ENCODE peak calls at places on chromosomes 16 and 17, in five cellular contexts. One of them, this sample, is unnamed.

GRCh38 chr17:72158895-72159885 is 38.4 kb downstream of the SOX9 start:
- DNase-seq in H1: no peak
- DNase-seq in GM12878: no peak
- DNase-seq in HepG2: peak; percentile 23
- DNase-seq in K562: no peak
- DNase-seq in this sample: no peak

GRCh38 chr16:89562027-89562599 is 1.6 kb downstream of the RPL13 start:
- DNase-seq in H1: no peak
- DNase-seq in GM12878: no peak
- DNase-seq in HepG2: no peak
- DNase-seq in K562: no peak
- DNase-seq in this sample: no peak

GRCh38 chr17:74863420-74864296 is 4.0 kb upstream of the GRIN2C start:
- DNase-seq in H1: no peak
- DNase-seq in GM12878: no peak
- DNase-seq in HepG2: no peak
- DNase-seq in K562: no peak
- DNase-seq in this sample: no peak

GRCh38 chr17:17947309-17947708 is 24.9 kb downstream of the TOM1L2 start:
- DNase-seq in H1: no peak
- DNase-seq in GM12878: no peak
- DNase-seq in HepG2: no peak
- DNase-seq in K562: no peak
- DNase-seq in this sample: no peak

GRCh38 chr17:557371-557770 is 157.3 kb downstream of the VPS53 start:
- DNase-seq in H1: no peak
- DNase-seq in GM12878: no peak
- DNase-seq in HepG2: no peak
- DNase-seq in K562: no peak
- DNase-seq in this sample: no peak

GRCh38 chr17:28841901-28842281 is 699 bp downstream of the FAM222B start:
- DNase-seq in H1: no peak
- DNase-seq in GM12878: no peak
- DNase-seq in HepG2: no peak
- DNase-seq in K562: no peak
- DNase-seq in this sample: no peak

GRCh38 chr16:89118361-89119061 is 24.9 kb downstream of the ACSF3 start:
- DNase-seq in H1: no peak
- DNase-seq in GM12878: no peak
- DNase-seq in HepG2: peak; percentile 77
- DNase-seq in K562: no peak
- DNase-seq in this sample: no peak

GRCh38 chr17:427327-427726 is 74.7 kb upstream of the RPH3AL start:
- DNase-seq in H1: no peak
- DNase-seq in GM12878: no peak
- DNase-seq in HepG2: no peak
- DNase-seq in K562: no peak
- DNase-seq in this sample: peak; percentile 71

GRCh38 chr16:82043680-82044584 is 8.9 kb downstream of the HSD17B2 start:
- DNase-seq in H1: no peak
- DNase-seq in GM12878: no peak
- DNase-seq in HepG2: no peak
- DNase-seq in K562: no peak
- DNase-seq in this sample: no peak

GRCh38 chr16:69201787-69202186 is 14.8 kb downstream of the SNTB2 start:
- DNase-seq in H1: no peak
- DNase-seq in GM12878: no peak
- DNase-seq in HepG2: no peak
- DNase-seq in K562: no peak
- DNase-seq in this sample: no peak

GRCh38 chr17:70081885-70082284 is 6.9 kb downstream of the KCNJ16 start:
- DNase-seq in H1: no peak
- DNase-seq in GM12878: no peak
- DNase-seq in HepG2: no peak
- DNase-seq in K562: no peak
- DNase-seq in this sample: no peak

GRCh38 chr17:36777118-36777517 is 160.2 kb upstream of the LHX1 start:
- DNase-seq in H1: no peak
- DNase-seq in GM12878: no peak
- DNase-seq in HepG2: no peak
- DNase-seq in K562: peak; percentile 37
- DNase-seq in this sample: peak; percentile 78

GRCh38 chr17:15351925-15352324 is 10.5 kb upstream of the TEKT3 start:
- DNase-seq in H1: no peak
- DNase-seq in GM12878: no peak
- DNase-seq in HepG2: no peak
- DNase-seq in K562: no peak
- DNase-seq in this sample: no peak

GRCh38 chr17:76716834-76717205 is 6.1 kb upstream of the MXRA7 start:
- DNase-seq in H1: no peak
- DNase-seq in GM12878: no peak
- DNase-seq in HepG2: no peak
- DNase-seq in K562: no peak
- DNase-seq in this sample: no peak

GRCh38 chr16:17647879-17648649 is 177.3 kb upstream of the XYLT1 start:
- DNase-seq in H1: no peak
- DNase-seq in GM12878: no peak
- DNase-seq in HepG2: no peak
- DNase-seq in K562: no peak
- DNase-seq in this sample: no peak

GRCh38 chr17:30534298-30534697 is 57.1 kb downstream of the GOSR1 start:
- DNase-seq in H1: no peak
- DNase-seq in GM12878: no peak
- DNase-seq in HepG2: no peak
- DNase-seq in K562: no peak
- DNase-seq in this sample: no peak

GRCh38 chr16:15885560-15886001 is 2.8 kb downstream of the CEP20 start:
- DNase-seq in H1: no peak
- DNase-seq in GM12878: no peak
- DNase-seq in HepG2: no peak
- DNase-seq in K562: peak; percentile 38
- DNase-seq in this sample: no peak
- H3K4me2 ChIP-seq in H1: no peak overlapping the region
- H3K4me2 ChIP-seq in GM12878: no peak overlapping the region
- H3K4me2 ChIP-seq in HepG2: peak overlapping the region; percentile 8
- H3K4me2 ChIP-seq in K562: peak overlapping the region; percentile 74
- H3K4me2 ChIP-seq in this sample: no peak overlapping the region

DNA sequence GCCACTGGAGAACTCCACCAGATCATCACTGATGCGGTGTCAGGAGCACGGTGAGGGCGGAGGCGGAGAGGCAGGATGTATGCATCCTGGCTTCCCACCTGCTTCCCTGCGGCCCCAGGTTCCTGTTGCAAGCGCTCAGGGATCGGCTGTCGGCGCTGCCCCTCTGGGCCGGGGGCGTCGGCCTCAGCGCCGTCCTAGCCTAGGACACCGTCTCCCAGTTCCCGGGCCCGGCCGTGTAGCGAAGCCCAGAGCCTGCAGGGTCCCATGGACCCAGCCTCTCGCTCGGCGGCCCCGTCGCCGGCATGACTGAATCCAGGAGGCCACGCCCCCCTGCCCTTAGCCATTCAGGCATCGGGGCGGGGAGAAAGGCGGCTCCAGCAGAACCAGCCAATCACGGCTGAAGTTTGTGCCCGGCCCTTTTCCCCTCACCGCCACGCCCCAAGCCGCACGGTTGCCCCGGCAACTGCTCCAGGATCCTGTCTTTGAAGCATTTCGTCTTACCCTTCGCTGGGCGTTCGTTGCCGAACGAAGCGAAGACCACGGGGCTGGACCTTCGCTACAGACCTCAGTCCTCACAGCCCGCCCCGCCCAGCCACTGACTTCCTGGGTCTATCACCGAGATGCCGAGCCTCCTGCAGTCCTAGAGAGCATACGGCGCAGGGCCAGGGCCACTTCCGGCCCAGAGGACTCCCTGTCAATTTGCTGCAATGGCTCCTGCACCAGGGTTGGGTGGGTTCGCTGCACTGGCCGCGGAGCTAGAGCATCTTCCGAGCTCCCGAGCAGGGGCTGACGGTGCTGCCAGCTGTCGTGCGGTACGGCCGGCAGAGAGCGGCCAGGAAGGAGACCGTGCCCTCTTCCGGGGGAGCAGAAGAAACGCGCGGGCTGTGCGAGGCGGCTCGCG is 10.6 kb upstream of the ZNF213 start:
- DNase-seq in H1: peak; percentile 98
- DNase-seq in GM12878: peak; percentile 72
- DNase-seq in HepG2: peak; percentile 91
- DNase-seq in K562: peak; percentile 94
- DNase-seq in this sample: peak; percentile 99
- TF ChIP-seq EZH2 in H1: no peak
- TF ChIP-seq EZH2 in GM12878: no peak
- TF ChIP-seq EZH2 in HepG2: no peak
- TF ChIP-seq EZH2 in K562: no peak
- TF ChIP-seq EZH2 in this sample: no peak

DNA sequence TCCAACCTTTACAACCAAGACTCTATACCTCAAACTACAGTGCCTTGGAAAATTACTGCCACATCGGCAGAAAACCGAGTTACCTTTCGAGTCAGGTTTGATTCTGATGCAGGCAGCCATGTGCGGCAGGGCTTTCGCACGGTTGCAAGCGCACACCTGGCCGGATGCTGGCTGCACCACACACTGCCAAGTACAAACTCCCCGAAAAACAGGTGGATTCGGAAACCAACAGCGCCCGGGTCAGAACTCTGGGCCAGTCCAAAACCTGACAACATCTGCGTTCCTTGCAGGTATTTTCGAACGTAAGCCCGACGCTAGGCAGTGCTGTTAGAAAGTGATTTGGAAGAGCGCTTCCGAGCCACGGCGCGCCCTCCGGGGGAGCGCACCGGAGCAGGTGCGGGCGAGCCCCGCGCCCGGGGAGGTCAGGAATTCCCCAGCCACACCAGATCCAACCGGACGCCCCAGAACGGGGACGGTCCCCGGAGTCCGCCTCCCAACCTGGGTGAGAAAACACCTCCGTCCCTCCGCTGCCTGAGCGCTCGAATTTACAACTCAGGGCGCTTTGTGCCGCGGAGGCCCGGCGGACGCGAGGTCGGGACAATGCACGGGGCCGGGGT is 1.2 kb downstream of the USP7 start:
- DNase-seq in H1: no peak
- DNase-seq in GM12878: no peak
- DNase-seq in HepG2: no peak
- DNase-seq in K562: peak; percentile 47
- DNase-seq in this sample: peak; percentile 69
- TF ChIP-seq CREB1 in H1: no peak
- TF ChIP-seq CREB1 in GM12878: no peak
- TF ChIP-seq CREB1 in HepG2: no peak
- TF ChIP-seq CREB1 in K562: no peak
- TF ChIP-seq CREB1 in this sample: no peak

DNA sequence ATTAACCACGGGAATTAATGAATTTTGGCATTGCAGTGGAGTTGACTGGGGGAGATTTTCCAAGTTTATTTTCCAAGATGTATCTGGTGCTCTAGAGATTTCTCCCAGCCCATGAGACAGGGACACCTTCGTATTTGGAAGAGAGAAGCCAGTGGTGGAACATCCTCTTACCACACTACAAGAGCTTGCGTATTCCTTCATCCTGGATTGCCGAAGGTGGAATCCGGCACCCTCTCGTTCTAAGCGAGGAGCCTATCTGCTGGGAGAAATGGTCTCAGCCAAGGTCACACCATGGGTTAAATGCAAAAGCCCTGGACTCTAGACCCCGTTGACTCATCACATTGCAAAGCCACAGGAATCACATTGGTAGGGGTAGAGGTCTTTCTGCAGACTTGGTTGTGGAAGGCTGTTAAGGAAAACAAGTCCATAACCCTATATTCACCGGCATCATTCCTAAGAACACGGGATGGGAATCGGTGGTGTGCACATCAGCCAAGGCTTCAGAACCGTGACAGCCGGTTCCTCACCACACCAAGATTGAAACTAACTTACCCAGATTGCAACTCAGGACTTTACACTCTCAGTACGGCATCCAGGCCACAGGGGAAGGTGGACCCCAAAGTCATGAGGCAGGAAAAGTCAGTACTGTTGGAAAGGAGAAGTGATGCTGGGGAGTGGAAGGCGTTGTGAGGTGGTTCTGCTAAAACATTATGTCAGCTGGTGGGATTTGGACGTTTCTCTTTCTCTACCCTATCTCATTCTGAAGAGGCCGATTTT is 259.8 kb downstream of the CPPED1 start:
- DNase-seq in H1: no peak
- DNase-seq in GM12878: peak; percentile 48
- DNase-seq in HepG2: peak; percentile 91
- DNase-seq in K562: no peak
- DNase-seq in this sample: no peak
- H3K4me2 ChIP-seq in H1: no peak overlapping the region
- H3K4me2 ChIP-seq in GM12878: peak overlapping the region; percentile 77
- H3K4me2 ChIP-seq in HepG2: peak overlapping the region; percentile 80
- H3K4me2 ChIP-seq in K562: no peak overlapping the region
- H3K4me2 ChIP-seq in this sample: no peak overlapping the region

DNA sequence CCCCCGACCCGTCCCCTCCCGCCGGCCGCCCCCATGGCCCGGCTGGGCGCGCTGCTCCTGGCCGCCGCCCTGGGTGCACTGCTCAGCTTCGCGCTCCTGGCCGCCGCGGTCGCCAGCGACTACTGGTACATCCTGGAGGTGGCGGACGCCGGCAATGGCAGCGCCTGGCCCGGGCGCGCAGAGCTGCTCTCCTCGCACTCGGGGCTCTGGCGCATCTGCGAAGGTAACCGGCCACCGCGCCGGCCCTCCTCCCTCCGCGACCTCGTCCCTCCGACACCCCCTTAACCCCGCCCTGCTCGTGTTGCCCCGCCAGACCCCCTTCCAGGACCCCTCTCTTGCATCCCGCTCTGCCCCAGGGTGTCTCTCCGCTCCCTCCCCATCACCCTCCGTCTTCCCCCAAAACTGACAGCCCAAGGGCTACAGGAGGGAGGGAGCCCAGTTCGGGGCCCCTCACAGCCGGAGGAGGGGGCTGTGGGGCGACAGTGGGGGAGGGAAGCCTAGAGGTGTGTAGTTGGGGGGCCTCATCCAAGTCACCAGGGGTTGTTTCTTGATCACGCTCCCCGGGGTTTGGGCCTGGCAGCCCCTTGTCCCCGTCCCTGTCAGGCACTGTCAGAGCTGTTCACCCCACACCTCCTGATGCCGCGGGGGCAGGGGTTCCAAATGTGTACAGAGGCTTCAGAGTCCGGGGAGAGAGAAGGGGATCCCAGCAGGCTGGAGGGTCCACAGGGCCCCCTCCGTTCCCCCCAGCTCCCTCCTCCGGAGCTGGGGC is 744 bp downstream of the TMEM235 start:
- DNase-seq in H1: peak; percentile 79
- DNase-seq in GM12878: no peak
- DNase-seq in HepG2: no peak
- DNase-seq in K562: no peak
- DNase-seq in this sample: peak; percentile 78
- TF ChIP-seq EZH2 in H1: no peak
- TF ChIP-seq EZH2 in GM12878: no peak
- TF ChIP-seq EZH2 in HepG2: peak; percentile 46
- TF ChIP-seq EZH2 in K562: no peak
- TF ChIP-seq EZH2 in this sample: no peak

DNA sequence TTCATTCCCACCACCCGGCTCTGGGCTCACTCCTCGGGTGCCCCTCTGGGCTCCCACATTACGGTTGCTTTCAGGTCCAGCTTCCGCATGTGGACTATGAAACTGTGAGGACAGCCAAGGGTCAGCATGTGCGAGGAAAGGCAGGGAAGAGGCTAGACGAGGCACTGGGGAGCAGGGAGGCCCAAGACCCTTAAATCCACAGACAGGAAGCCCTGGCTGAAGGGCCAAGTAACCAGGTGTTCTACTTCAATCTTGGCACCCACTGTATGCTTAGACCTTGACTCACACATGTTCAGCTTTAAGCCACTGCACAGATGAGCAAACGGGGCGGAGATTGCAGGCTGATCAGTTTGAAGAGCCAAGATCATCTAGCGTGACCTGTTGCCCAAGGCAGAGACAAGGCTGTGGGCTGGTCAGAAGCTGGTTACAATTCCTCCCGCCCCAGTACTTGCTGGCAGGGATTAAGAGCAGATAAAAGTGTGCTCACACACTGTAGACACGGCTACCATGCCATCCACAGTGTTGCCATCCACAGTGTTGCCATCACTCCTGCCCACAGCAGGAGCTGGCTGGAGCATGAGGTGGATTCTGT is at the start of gene CES4A:
- DNase-seq in H1: no peak
- DNase-seq in GM12878: no peak
- DNase-seq in HepG2: peak; percentile 49
- DNase-seq in K562: no peak
- DNase-seq in this sample: no peak
- TF ChIP-seq CREB1 in H1: no peak
- TF ChIP-seq CREB1 in GM12878: no peak
- TF ChIP-seq CREB1 in HepG2: no peak
- TF ChIP-seq CREB1 in K562: no peak
- TF ChIP-seq CREB1 in this sample: no peak